ENCODE peak calls at places on chromosomes 5 and 9, in six cellular contexts. One of them, this sample, is unnamed. For H3K4me1, the result is how much of the 10 kb centered on the place peaks cover.

GRCh38 chr9:94806307-94806893 is 79.9 kb downstream of the AOPEP start:
- DNase-seq in MM.1S: no peak
- DNase-seq in CD8-positive, alpha-beta memory T cell: no peak
- DNase-seq in heart right ventricle: no peak
- DNase-seq in endodermal cell: no peak
- DNase-seq in ascending aorta: no peak
- DNase-seq in this sample: no peak

GRCh38 chr9:37683531-37684371 is 33.0 kb downstream of the FRMPD1 start:
- DNase-seq in heart right ventricle: no peak
- DNase-seq in MM.1S: no peak
- DNase-seq in endodermal cell: no peak
- DNase-seq in ascending aorta: no peak
- DNase-seq in CD8-positive, alpha-beta memory T cell: no peak
- DNase-seq in this sample: no peak

GRCh38 chr5:111748304-111748763 is 8.7 kb downstream of the NREP start:
- DNase-seq in heart right ventricle: no peak
- DNase-seq in CD8-positive, alpha-beta memory T cell: no peak
- DNase-seq in MM.1S: no peak
- DNase-seq in ascending aorta: no peak
- DNase-seq in endodermal cell: no peak
- DNase-seq in this sample: no peak

GRCh38 chr5:127187711-127188110 is 102.9 kb upstream of the MEGF10 start:
- DNase-seq in MM.1S: no peak
- DNase-seq in heart right ventricle: no peak
- DNase-seq in ascending aorta: no peak
- DNase-seq in CD8-positive, alpha-beta memory T cell: no peak
- DNase-seq in endodermal cell: no peak
- DNase-seq in this sample: no peak

GRCh38 chr9:117164512-117164911 is 250.3 kb downstream of the ASTN2 start:
- DNase-seq in heart right ventricle: no peak
- DNase-seq in endodermal cell: no peak
- DNase-seq in MM.1S: no peak
- DNase-seq in ascending aorta: no peak
- DNase-seq in CD8-positive, alpha-beta memory T cell: no peak
- DNase-seq in this sample: no peak

GRCh38 chr5:4883388-4883787 is 256.7 kb upstream of the ADAMTS16 start:
- DNase-seq in ascending aorta: no peak
- DNase-seq in CD8-positive, alpha-beta memory T cell: no peak
- DNase-seq in MM.1S: no peak
- DNase-seq in heart right ventricle: no peak
- DNase-seq in endodermal cell: no peak
- DNase-seq in this sample: no peak

GRCh38 chr5:150529555-150529954 is 21.6 kb downstream of the NDST1 start:
- DNase-seq in ascending aorta: no peak
- DNase-seq in heart right ventricle: no peak
- DNase-seq in CD8-positive, alpha-beta memory T cell: no peak
- DNase-seq in MM.1S: no peak
- DNase-seq in endodermal cell: peak
- DNase-seq in this sample: no peak

GRCh38 chr9:134943836-134944235 is 26.1 kb upstream of the FCN1 start:
- DNase-seq in endodermal cell: no peak
- DNase-seq in CD8-positive, alpha-beta memory T cell: no peak
- DNase-seq in ascending aorta: no peak
- DNase-seq in heart right ventricle: no peak
- DNase-seq in MM.1S: no peak
- DNase-seq in this sample: no peak

GRCh38 chr9:93205045-93205768 is 21.3 kb downstream of the WNK2 start:
- DNase-seq in endodermal cell: no peak
- DNase-seq in heart right ventricle: peak
- DNase-seq in ascending aorta: peak
- DNase-seq in MM.1S: peak
- DNase-seq in CD8-positive, alpha-beta memory T cell: no peak
- DNase-seq in this sample: no peak

DNA sequence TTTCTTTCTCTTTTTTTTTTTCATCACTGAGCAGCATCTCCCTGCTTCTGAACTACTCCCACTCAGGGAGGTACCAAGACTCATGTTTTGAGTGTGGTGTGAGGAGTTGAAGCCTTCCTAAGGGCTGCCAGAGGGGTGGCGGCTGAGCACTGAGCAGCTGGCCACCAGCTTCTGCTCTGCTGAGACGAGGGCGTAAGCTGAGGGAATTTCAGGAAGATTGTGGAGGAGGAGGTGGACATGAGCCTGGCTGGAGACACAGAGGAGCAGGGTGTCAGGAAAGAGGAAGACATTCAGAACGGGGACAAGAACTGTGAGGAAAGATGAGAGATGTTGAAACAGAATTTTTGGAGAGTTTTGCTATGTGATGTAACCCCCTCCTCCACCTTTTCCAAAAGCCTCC is 7.8 kb downstream of the LCP2 start:
- DNase-seq in MM.1S: no peak
- DNase-seq in heart right ventricle: peak
- DNase-seq in CD8-positive, alpha-beta memory T cell: no peak
- DNase-seq in ascending aorta: no peak
- DNase-seq in endodermal cell: no peak
- DNase-seq in this sample: no peak
- H3K27ac ChIP-seq in MM.1S: no peak
- H3K27ac ChIP-seq in heart right ventricle: peak
- H3K27ac ChIP-seq in CD8-positive, alpha-beta memory T cell: peak
- H3K27ac ChIP-seq in ascending aorta: no peak
- H3K27ac ChIP-seq in endodermal cell: no peak
- H3K27ac ChIP-seq in this sample: peak

GRCh38 chr5:132746592-132747063 is 598 bp upstream of the CCNI2 start:
- DNase-seq in ascending aorta: no peak
- DNase-seq in endodermal cell: peak
- DNase-seq in heart right ventricle: no peak
- DNase-seq in MM.1S: no peak
- DNase-seq in CD8-positive, alpha-beta memory T cell: no peak
- DNase-seq in this sample: no peak

GRCh38 chr5:132747064-132747692 is at the start of gene CCNI2:
- DNase-seq in CD8-positive, alpha-beta memory T cell: peak
- DNase-seq in endodermal cell: peak
- DNase-seq in ascending aorta: no peak
- DNase-seq in MM.1S: no peak
- DNase-seq in heart right ventricle: peak
- DNase-seq in this sample: no peak

GRCh38 chr5:132747693-132748440 is 641 bp downstream of the CCNI2 start:
- DNase-seq in MM.1S: no peak
- DNase-seq in endodermal cell: peak
- DNase-seq in heart right ventricle: no peak
- DNase-seq in ascending aorta: no peak
- DNase-seq in CD8-positive, alpha-beta memory T cell: peak
- DNase-seq in this sample: no peak

GRCh38 chr5:132749506-132749905 is 2.3 kb downstream of the CCNI2 start:
- DNase-seq in MM.1S: no peak
- DNase-seq in endodermal cell: no peak
- DNase-seq in CD8-positive, alpha-beta memory T cell: no peak
- DNase-seq in ascending aorta: no peak
- DNase-seq in heart right ventricle: no peak
- DNase-seq in this sample: no peak

GRCh38 chr5:132748522-132749000 is 1.3 kb downstream of the CCNI2 start:
- DNase-seq in ascending aorta: no peak
- DNase-seq in heart right ventricle: no peak
- DNase-seq in endodermal cell: no peak
- DNase-seq in MM.1S: no peak
- DNase-seq in CD8-positive, alpha-beta memory T cell: no peak
- DNase-seq in this sample: no peak
- H3K4me1 ChIP-seq in ascending aorta: under half
- H3K4me1 ChIP-seq in heart right ventricle: under half
- H3K4me1 ChIP-seq in endodermal cell: under half
- H3K4me1 ChIP-seq in MM.1S: under half
- H3K4me1 ChIP-seq in CD8-positive, alpha-beta memory T cell: under half
- H3K4me1 ChIP-seq in this sample: under half

GRCh38 chr9:30301271-30301963 is 2083.0 kb upstream of the ACO1 start:
- DNase-seq in endodermal cell: no peak
- DNase-seq in MM.1S: no peak
- DNase-seq in heart right ventricle: no peak
- DNase-seq in CD8-positive, alpha-beta memory T cell: no peak
- DNase-seq in ascending aorta: no peak
- DNase-seq in this sample: peak
- H3K27ac ChIP-seq in endodermal cell: no peak
- H3K27ac ChIP-seq in MM.1S: no peak
- H3K27ac ChIP-seq in heart right ventricle: no peak
- H3K27ac ChIP-seq in CD8-positive, alpha-beta memory T cell: no peak
- H3K27ac ChIP-seq in ascending aorta: no peak
- H3K27ac ChIP-seq in this sample: no peak

GRCh38 chr5:74851026-74851425 is 15.2 kb downstream of the FAM169A start:
- DNase-seq in endodermal cell: no peak
- DNase-seq in MM.1S: no peak
- DNase-seq in ascending aorta: no peak
- DNase-seq in heart right ventricle: no peak
- DNase-seq in CD8-positive, alpha-beta memory T cell: no peak
- DNase-seq in this sample: no peak
- H3K4me1 ChIP-seq in endodermal cell: under half
- H3K4me1 ChIP-seq in MM.1S: under half
- H3K4me1 ChIP-seq in ascending aorta: under half
- H3K4me1 ChIP-seq in heart right ventricle: under half
- H3K4me1 ChIP-seq in CD8-positive, alpha-beta memory T cell: under half
- H3K4me1 ChIP-seq in this sample: under half

GRCh38 chr5:141942185-141942857 is 15.7 kb downstream of the PCDH12 start:
- DNase-seq in MM.1S: no peak
- DNase-seq in ascending aorta: no peak
- DNase-seq in heart right ventricle: no peak
- DNase-seq in endodermal cell: no peak
- DNase-seq in CD8-positive, alpha-beta memory T cell: no peak
- DNase-seq in this sample: no peak
- H3K27ac ChIP-seq in MM.1S: no peak
- H3K27ac ChIP-seq in ascending aorta: peak
- H3K27ac ChIP-seq in heart right ventricle: peak
- H3K27ac ChIP-seq in endodermal cell: no peak
- H3K27ac ChIP-seq in CD8-positive, alpha-beta memory T cell: no peak
- H3K27ac ChIP-seq in this sample: peak

GRCh38 chr5:176406436-176407052 is 9.8 kb downstream of the CLTB start:
- DNase-seq in MM.1S: peak
- DNase-seq in endodermal cell: no peak
- DNase-seq in ascending aorta: peak
- DNase-seq in heart right ventricle: no peak
- DNase-seq in CD8-positive, alpha-beta memory T cell: no peak
- DNase-seq in this sample: no peak

GRCh38 chr5:176408590-176408989 is 7.7 kb downstream of the CLTB start:
- DNase-seq in MM.1S: no peak
- DNase-seq in endodermal cell: no peak
- DNase-seq in heart right ventricle: no peak
- DNase-seq in ascending aorta: no peak
- DNase-seq in CD8-positive, alpha-beta memory T cell: no peak
- DNase-seq in this sample: no peak

GRCh38 chr5:176402684-176403083 is 13.7 kb downstream of the CLTB start:
- DNase-seq in CD8-positive, alpha-beta memory T cell: no peak
- DNase-seq in endodermal cell: no peak
- DNase-seq in heart right ventricle: no peak
- DNase-seq in ascending aorta: no peak
- DNase-seq in MM.1S: no peak
- DNase-seq in this sample: no peak

GRCh38 chr5:176407456-176408244 is 8.7 kb downstream of the CLTB start:
- DNase-seq in heart right ventricle: peak
- DNase-seq in ascending aorta: peak
- DNase-seq in CD8-positive, alpha-beta memory T cell: no peak
- DNase-seq in endodermal cell: no peak
- DNase-seq in MM.1S: no peak
- DNase-seq in this sample: peak

GRCh38 chr5:176405656-176406435 is 10.5 kb downstream of the CLTB start:
- DNase-seq in endodermal cell: peak
- DNase-seq in CD8-positive, alpha-beta memory T cell: no peak
- DNase-seq in heart right ventricle: no peak
- DNase-seq in ascending aorta: no peak
- DNase-seq in MM.1S: no peak
- DNase-seq in this sample: no peak
- H3K4me1 ChIP-seq in endodermal cell: under half
- H3K4me1 ChIP-seq in CD8-positive, alpha-beta memory T cell: under half
- H3K4me1 ChIP-seq in heart right ventricle: under half
- H3K4me1 ChIP-seq in ascending aorta: under half
- H3K4me1 ChIP-seq in MM.1S: under half
- H3K4me1 ChIP-seq in this sample: half or more

DNA sequence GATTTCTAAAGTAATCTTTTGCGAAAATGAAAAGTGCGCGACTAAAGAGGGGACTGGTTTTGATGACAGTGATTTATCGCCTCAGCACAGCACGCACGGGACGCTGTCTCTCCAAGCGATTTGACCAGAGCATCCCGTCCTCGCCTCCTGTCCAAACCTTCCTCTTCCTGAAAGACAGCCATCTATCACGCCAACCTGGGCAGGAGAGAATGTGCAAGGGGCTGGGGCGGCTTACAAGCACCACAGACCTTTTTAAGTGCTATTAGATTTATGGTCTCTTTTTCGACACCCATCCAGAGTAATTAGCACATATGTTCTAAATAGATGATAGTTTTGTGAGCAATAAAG is 7.4 kb downstream of the NR2F1-AS1 start:
- DNase-seq in endodermal cell: no peak
- DNase-seq in heart right ventricle: no peak
- DNase-seq in MM.1S: no peak
- DNase-seq in CD8-positive, alpha-beta memory T cell: no peak
- DNase-seq in ascending aorta: no peak
- DNase-seq in this sample: no peak
- H3K27ac ChIP-seq in endodermal cell: no peak
- H3K27ac ChIP-seq in heart right ventricle: no peak
- H3K27ac ChIP-seq in MM.1S: no peak
- H3K27ac ChIP-seq in CD8-positive, alpha-beta memory T cell: no peak
- H3K27ac ChIP-seq in ascending aorta: no peak
- H3K27ac ChIP-seq in this sample: peak